ENCODE peak calls at places on chromosomes 2 and 18, in five cellular contexts. F is renal cortical epithelial cell, M is NAMALWA, L is Calu3, P is T follicular helper cell. U is an unnamed sample.

GRCh38 chr2:41994661-41995060 is 53.2 kb upstream of the PKDCC start:
- DNase-seq in F (no peak), M (no peak), L (no peak), P (no peak), U (no peak)

GRCh38 chr18:36850527-36851201 is 21.7 kb downstream of the KIAA1328 start:
- DNase-seq in F (peak; percentile 79), M (no peak), L (peak; percentile 13), P (no peak), U (no peak)

GRCh38 chr2:188609321-188610049 is 317.8 kb downstream of the GULP1 start:
- DNase-seq in F (peak; percentile 91), M (no peak), L (no peak), P (no peak), U (no peak)

GRCh38 chr2:31267437-31268120 is 33.6 kb downstream of the EHD3 start:
- DNase-seq in F (no peak), M (no peak), L (no peak), P (no peak), U (no peak)

GRCh38 chr2:235270951-235271350 is 222.9 kb upstream of the AGAP1 start:
- DNase-seq in F (peak; percentile 91), M (no peak), L (peak; percentile 43), P (no peak), U (no peak)

GRCh38 chr2:217943379-217944321 is 59.1 kb downstream of the TNS1 start:
- DNase-seq in F (peak; percentile 65), M (peak; percentile 6), L (peak; percentile 60), P (no peak), U (no peak)

GRCh38 chr18:10306779-10307178 is 147.7 kb upstream of the APCDD1 start:
- DNase-seq in F (no peak), M (no peak), L (no peak), P (no peak), U (no peak)

GRCh38 chr2:147045113-147045512 is 799.7 kb upstream of the ACVR2A start:
- DNase-seq in F (peak; percentile 51), M (peak; percentile 62), L (peak; percentile 77), P (peak; percentile 1), U (peak; percentile 29)

GRCh38 chr2:9390151-9390850 is 33.0 kb downstream of the ITGB1BP1 start:
- DNase-seq in F (no peak), M (no peak), L (no peak), P (no peak), U (no peak)

GRCh38 chr18:49521251-49521650 is 34.2 kb upstream of the C18orf32 start:
- DNase-seq in F (no peak), M (no peak), L (no peak), P (no peak), U (no peak)

GRCh38 chr2:239034561-239035341 is 186.9 kb downstream of the TWIST2 start:
- DNase-seq in F (no peak), M (no peak), L (no peak), P (no peak), U (no peak)

GRCh38 chr2:191231995-191232394 is 13.2 kb upstream of the MYO1B start:
- DNase-seq in F (peak; percentile 84), M (no peak), L (no peak), P (no peak), U (no peak)

GRCh38 chr2:24878341-24878740 is 41.7 kb downstream of the ADCY3 start:
- DNase-seq in F (no peak), M (no peak), L (no peak), P (no peak), U (no peak)

GRCh38 chr2:159251296-159252173 is 35.0 kb downstream of the WDSUB1 start:
- DNase-seq in F (no peak), M (no peak), L (no peak), P (no peak), U (no peak)

GRCh38 chr2:39512434-39512935 is 75.4 kb upstream of the MAP4K3 start:
- DNase-seq in F (no peak), M (no peak), L (no peak), P (no peak), U (no peak)

GRCh38 chr2:104856086-104856972 is 2.4 kb downstream of the POU3F3 start:
- DNase-seq in F (no peak), M (no peak), L (no peak), P (no peak), U (no peak)

GRCh38 chr2:158990397-158991209 is 22.2 kb downstream of the TANC1 start:
- DNase-seq in F (peak; percentile 99), M (no peak), L (no peak), P (no peak), U (no peak)